ENCODE peak calls at places on chromosome 18, in eight cellular contexts. C is body of pancreas; J is type B pancreatic cell; X is activated B cell treated with CpG ODN at 0.5 μM for 24 hours; P is tibial artery; E is ovary; L is activated CD8-positive, alpha-beta T cell treated with anti-CD3 and anti-CD28 coated beads for 36 hours; D is HCT116. R is an unnamed sample.

GRCh38 chr18:10379511-10379910 is 74.9 kb upstream of the APCDD1 start:
- DNase-seq in C (no peak), J (no peak), X (no peak), P (no peak), E (no peak), L (no peak), D (no peak), R (no peak)

GRCh38 chr18:78741381-78742340 is 238.0 kb upstream of the SALL3 start:
- DNase-seq in C (no peak), J (no peak), X (no peak), P (peak), E (no peak), L (no peak), D (no peak), R (no peak)

GRCh38 chr18:31598021-31598805 is 6.5 kb downstream of the TTR start:
- DNase-seq in C (no peak), J (no peak), X (no peak), P (no peak), E (no peak), L (no peak), D (no peak), R (no peak)

GRCh38 chr18:23283933-23284430 is 148.7 kb downstream of the CABLES1 start:
- DNase-seq in C (no peak), J (no peak), X (no peak), P (no peak), E (no peak), L (peak), D (peak), R (peak)

GRCh38 chr18:77486985-77487384 is 237.3 kb downstream of the GALR1 start:
- DNase-seq in C (no peak), J (no peak), X (no peak), P (no peak), E (no peak), L (no peak), D (no peak), R (no peak)

GRCh38 chr18:71673954-71674353 is 870.2 kb downstream of the CBLN2 start:
- DNase-seq in C (no peak), J (no peak), X (no peak), P (no peak), E (no peak), L (no peak), D (no peak), R (no peak)

GRCh38 chr18:62264984-62265383 is 60.1 kb upstream of the TNFRSF11A start:
- DNase-seq in C (no peak), J (no peak), X (no peak), P (no peak), E (no peak), L (no peak), D (no peak), R (no peak)

GRCh38 chr18:60892441-60892840 is 440.8 kb upstream of the CDH20 start:
- DNase-seq in C (no peak), J (no peak), X (no peak), P (no peak), E (no peak), L (no peak), D (no peak), R (no peak)

GRCh38 chr18:10123006-10123950 is 209.5 kb downstream of the VAPA start:
- DNase-seq in C (no peak), J (no peak), X (no peak), P (no peak), E (no peak), L (no peak), D (no peak), R (no peak)

GRCh38 chr18:74373428-74373827 is 57.8 kb downstream of the C18orf63 start:
- DNase-seq in C (no peak), J (no peak), X (no peak), P (no peak), E (no peak), L (peak), D (no peak), R (no peak)

GRCh38 chr18:11866764-11867163 is 15.6 kb downstream of the CHMP1B start:
- DNase-seq in C (no peak), J (no peak), X (no peak), P (peak), E (no peak), L (no peak), D (no peak), R (no peak)
- TF ChIP-seq CTCF in C (no peak), J (no peak), X (no peak), P (no peak), E (no peak), L (no peak), D (no peak), R (no peak)

DNA sequence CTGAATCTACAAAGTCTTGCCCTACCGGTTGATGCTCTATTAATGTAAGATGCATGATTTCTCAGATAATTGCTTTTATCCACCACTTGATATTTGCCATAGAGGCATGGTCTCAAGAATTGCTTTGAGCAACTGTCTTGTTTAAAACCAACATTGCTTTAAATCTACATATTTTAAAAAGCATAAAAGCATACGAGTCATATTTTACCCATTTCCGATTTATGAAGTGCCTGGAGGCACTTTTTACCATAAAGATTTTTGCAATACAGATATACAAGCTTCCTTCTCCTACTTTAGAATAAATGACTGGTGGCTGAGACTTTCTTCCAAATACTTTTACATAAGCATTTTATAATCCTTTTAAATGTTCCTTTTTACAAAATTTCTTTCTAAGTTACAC is 517.6 kb downstream of the TXNL1 start:
- DNase-seq in C (no peak), J (no peak), X (no peak), P (no peak), E (no peak), L (no peak), D (no peak), R (no peak)
- TF ChIP-seq CTCF in C (no peak), J (no peak), X (no peak), P (no peak), E (no peak), L (no peak), D (no peak), R (no peak)

GRCh38 chr18:44921974-44922373 is 241.3 kb downstream of the SETBP1 start:
- DNase-seq in C (no peak), J (no peak), X (no peak), P (no peak), E (no peak), L (no peak), D (no peak), R (no peak)
- TF ChIP-seq CTCF in C (no peak), J (no peak), X (no peak), P (no peak), E (no peak), L (no peak), D (no peak), R (no peak)

DNA sequence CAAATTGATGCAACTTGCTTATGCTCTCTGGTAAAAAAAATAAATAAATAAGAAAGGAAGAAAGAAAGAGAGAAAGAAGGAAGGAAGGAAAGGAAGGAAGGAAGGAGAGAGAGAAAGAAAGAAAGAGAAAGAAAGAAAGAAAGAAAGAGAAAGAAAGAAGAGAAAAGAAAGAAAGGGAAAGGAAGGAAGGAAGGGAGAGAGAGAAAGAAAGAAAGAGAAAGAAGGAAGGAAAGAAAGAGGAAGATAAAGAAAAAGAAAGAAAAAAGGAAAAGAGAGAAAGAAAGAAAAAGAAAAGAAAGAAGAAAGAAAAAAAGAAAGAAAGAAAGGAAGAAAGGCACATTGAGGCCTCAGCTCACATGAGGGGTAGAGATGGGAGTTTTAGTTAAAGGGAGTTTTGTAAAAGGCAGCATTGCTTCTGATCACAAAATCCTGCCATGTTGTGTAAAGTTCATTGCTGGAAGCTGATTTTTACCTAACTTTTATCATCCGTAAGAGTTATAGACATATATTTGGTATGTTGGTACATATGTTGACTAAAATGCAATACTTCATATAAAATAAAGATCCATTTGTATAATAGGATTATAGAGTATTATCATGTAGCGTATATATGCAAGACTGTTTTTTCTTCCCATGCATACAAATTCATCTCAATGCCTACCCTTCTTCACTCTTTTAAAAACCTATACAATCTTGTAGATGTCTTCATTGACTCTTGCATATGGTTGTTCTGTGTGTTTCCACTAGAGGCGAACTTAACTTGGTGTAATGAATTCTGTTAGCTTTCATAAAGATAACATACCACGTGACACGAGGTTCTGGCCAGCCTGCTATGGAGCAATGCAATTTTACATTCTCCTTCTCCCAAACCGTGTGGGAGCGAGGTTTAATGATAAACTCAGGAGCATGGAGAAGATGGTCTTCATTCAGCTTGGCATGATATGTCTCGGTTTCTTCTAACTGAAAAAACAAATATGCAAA is 32.8 kb downstream of the MYOM1 start:
- DNase-seq in C (peak), J (no peak), X (no peak), P (no peak), E (peak), L (no peak), D (no peak), R (peak)
- TF ChIP-seq CTCF in C (no peak), J (peak), X (peak), P (no peak), E (no peak), L (peak), D (no peak), R (peak)

DNA sequence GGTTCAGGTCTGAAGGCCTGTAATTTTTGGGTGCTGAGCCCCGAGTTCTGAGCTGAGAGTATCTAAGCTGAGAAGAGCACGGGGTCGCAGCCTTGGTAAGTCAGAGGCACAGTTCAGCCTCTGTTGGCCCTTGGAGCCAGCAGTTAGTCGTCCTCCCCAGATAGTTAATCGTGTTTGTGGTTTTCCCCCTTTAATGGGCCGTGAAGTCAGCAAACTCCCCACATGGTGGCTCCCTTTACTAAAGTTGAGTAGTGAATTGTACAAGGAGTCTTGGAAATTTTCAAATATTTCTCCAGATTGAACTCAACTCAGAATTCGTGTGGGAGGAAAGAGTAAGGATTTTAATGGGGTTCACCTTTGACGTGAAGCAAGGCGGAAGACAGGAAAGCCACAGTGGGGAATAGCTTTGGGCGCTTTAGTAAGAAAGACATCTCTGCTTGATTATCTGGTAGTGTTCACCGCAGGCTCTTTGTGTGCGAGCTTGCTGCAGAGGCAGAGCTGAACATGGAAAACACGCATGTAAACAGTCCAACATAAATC is 2.4 kb upstream of the ADCYAP1 start:
- DNase-seq in C (no peak), J (no peak), X (no peak), P (no peak), E (no peak), L (no peak), D (peak), R (peak)
- TF ChIP-seq CTCF in C (no peak), J (peak), X (no peak), P (no peak), E (no peak), L (no peak), D (peak), R (peak)

GRCh38 chr18:53153281-53153680 is 813.3 kb downstream of the DCC start:
- DNase-seq in C (no peak), J (no peak), X (no peak), P (no peak), E (no peak), L (peak), D (no peak), R (peak)
- TF ChIP-seq CTCF in C (no peak), J (peak), X (no peak), P (no peak), E (no peak), L (peak), D (no peak), R (no peak)

DNA sequence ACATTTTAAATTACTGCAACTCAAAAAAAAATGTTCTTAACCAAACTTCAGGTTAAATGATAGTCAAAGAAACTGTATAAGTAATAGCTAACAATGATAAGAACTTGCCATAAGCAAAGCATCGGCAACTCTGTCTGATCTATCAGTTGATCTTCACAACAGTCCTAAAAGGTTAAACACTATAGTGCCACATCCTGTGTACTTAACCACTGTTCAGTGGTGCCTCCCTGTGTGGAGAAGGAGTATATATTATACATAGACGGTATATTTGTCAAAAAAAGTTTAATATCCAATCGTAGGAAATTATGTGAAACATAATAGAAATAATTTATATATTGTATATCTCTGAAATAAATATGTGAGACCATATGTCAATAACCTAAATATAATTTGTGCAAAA is 13.0 kb downstream of the DTNA start:
- DNase-seq in C (no peak), J (no peak), X (no peak), P (no peak), E (no peak), L (no peak), D (no peak), R (no peak)
- TF ChIP-seq CTCF in C (no peak), J (no peak), X (no peak), P (no peak), E (no peak), L (no peak), D (no peak), R (no peak)

R was measured in Caco-2.